ENCODE peak calls at places on chromosomes 16 and 17, in ten cellular contexts. G, W, D, T, M, C, U, Q, V and S are unnamed samples.

GRCh38 chr17:77419547-77420475 is 279.0 kb downstream of the SEC14L1 start:
- DNase-seq in G (no peak), W (no peak), D (peak; percentile 43), T (no peak), M (peak; percentile 59), C (no peak), U (no peak), Q (no peak), V (no peak), S (no peak)

GRCh38 chr17:70119545-70119944 is 44.5 kb downstream of the KCNJ16 start:
- DNase-seq in G (no peak), W (no peak), D (no peak), T (no peak), M (no peak), C (no peak), U (no peak), Q (no peak), V (no peak), S (no peak)

GRCh38 chr16:3020247-3020603 is at the start of gene TNFRSF12A:
- DNase-seq in G (peak; percentile 53), W (no peak), D (peak; percentile 78), T (peak; percentile 84), M (peak; percentile 85), C (no peak), U (peak; percentile 82), Q (peak; percentile 63), V (peak; percentile 93), S (peak; percentile 24)

GRCh38 chr17:17120716-17121115 is 78.5 kb downstream of the MPRIP start:
- DNase-seq in G (no peak), W (no peak), D (no peak), T (no peak), M (no peak), C (no peak), U (no peak), Q (no peak), V (no peak), S (no peak)

GRCh38 chr16:63192969-63193368 is 1156.7 kb upstream of the CDH8 start:
- DNase-seq in G (no peak), W (no peak), D (no peak), T (no peak), M (no peak), C (no peak), U (no peak), Q (no peak), V (no peak), S (no peak)

GRCh38 chr16:50354629-50355456 is 13.9 kb downstream of the BRD7 start:
- DNase-seq in G (no peak), W (no peak), D (no peak), T (no peak), M (peak; percentile 30), C (no peak), U (no peak), Q (no peak), V (peak; percentile 54), S (no peak)

GRCh38 chr17:38658741-38659345 is 15.9 kb downstream of the EPOP start:
- DNase-seq in G (no peak), W (no peak), D (no peak), T (no peak), M (no peak), C (no peak), U (no peak), Q (no peak), V (no peak), S (no peak)

GRCh38 chr17:81455387-81455786 is 57.2 kb downstream of the ACTG1 start:
- DNase-seq in G (no peak), W (no peak), D (no peak), T (no peak), M (no peak), C (no peak), U (no peak), Q (no peak), V (no peak), S (no peak)

GRCh38 chr17:11296994-11297393 is 56.0 kb downstream of the SHISA6 start:
- DNase-seq in G (no peak), W (no peak), D (no peak), T (no peak), M (no peak), C (no peak), U (peak; percentile 44), Q (no peak), V (no peak), S (no peak)

GRCh38 chr17:75090871-75091854 is 3.4 kb downstream of the SLC16A5 start:
- DNase-seq in G (no peak), W (no peak), D (no peak), T (no peak), M (no peak), C (no peak), U (peak; percentile 59), Q (no peak), V (no peak), S (no peak)

GRCh38 chr17:60395508-60396065 is 3.7 kb upstream of the USP32 start:
- DNase-seq in G (no peak), W (no peak), D (no peak), T (no peak), M (no peak), C (no peak), U (no peak), Q (no peak), V (no peak), S (no peak)

GRCh38 chr17:33968350-33969044 is 286.6 kb upstream of the CCL2 start:
- DNase-seq in G (no peak), W (no peak), D (no peak), T (peak; percentile 26), M (no peak), C (no peak), U (peak; percentile 18), Q (no peak), V (peak; percentile 10), S (no peak)

GRCh38 chr16:55759983-55760664 is 72.8 kb downstream of the CES1 start:
- DNase-seq in G (no peak), W (no peak), D (no peak), T (no peak), M (peak; percentile 9), C (no peak), U (no peak), Q (no peak), V (peak; percentile 4), S (no peak)

GRCh38 chr16:58649707-58650106 is 20.1 kb upstream of the CNOT1 start:
- DNase-seq in G (no peak), W (no peak), D (no peak), T (no peak), M (no peak), C (no peak), U (no peak), Q (no peak), V (no peak), S (no peak)

GRCh38 chr17:41784207-41784744 is 2.2 kb downstream of the JUP start:
- DNase-seq in G (no peak), W (no peak), D (no peak), T (no peak), M (peak; percentile 65), C (no peak), U (peak; percentile 92), Q (no peak), V (peak; percentile 32), S (no peak)

GRCh38 chr16:2764718-2765117 is 12.3 kb downstream of the SRRM2 start:
- DNase-seq in G (no peak), W (no peak), D (no peak), T (no peak), M (no peak), C (no peak), U (no peak), Q (no peak), V (no peak), S (no peak)

GRCh38 chr16:2966803-2967184 is 2.4 kb upstream of the PAQR4 start:
- DNase-seq in G (no peak), W (no peak), D (no peak), T (no peak), M (no peak), C (no peak), U (no peak), Q (no peak), V (peak; percentile 55), S (no peak)